ENCODE peak calls at places on chromosomes 5 and 9, in four cellular contexts. One of them, this sample, is unnamed.

GRCh38 chr9:95971815-95972214 is 96.3 kb downstream of the ERCC6L2 start:
- ATAC-seq in WTC11: no peak
- ATAC-seq in activated T-cell treated with anti-CD3 and anti-CD28 coated beads, Interleukin-2, amount 50 U/mL, for 4 hours: no peak
- ATAC-seq in activated CD4-positive, alpha-beta T cell treated with anti-CD3 and anti-CD28 coated beads for 36 hours: no peak
- ATAC-seq in this sample: no peak

GRCh38 chr5:74685979-74686631 is 1.1 kb downstream of the HEXB start:
- ATAC-seq in activated T-cell treated with anti-CD3 and anti-CD28 coated beads, Interleukin-2, amount 50 U/mL, for 4 hours: peak; percentile 8
- ATAC-seq in WTC11: no peak
- ATAC-seq in activated CD4-positive, alpha-beta T cell treated with anti-CD3 and anti-CD28 coated beads for 36 hours: no peak
- ATAC-seq in this sample: peak; percentile 8

GRCh38 chr5:115179068-115179958 is 9.6 kb upstream of the TRIM36 start:
- ATAC-seq in WTC11: peak; percentile 57
- ATAC-seq in activated T-cell treated with anti-CD3 and anti-CD28 coated beads, Interleukin-2, amount 50 U/mL, for 4 hours: peak; percentile 39
- ATAC-seq in activated CD4-positive, alpha-beta T cell treated with anti-CD3 and anti-CD28 coated beads for 36 hours: no peak
- ATAC-seq in this sample: no peak

GRCh38 chr5:150078802-150079654 is 7.3 kb downstream of the CSF1R start:
- ATAC-seq in activated T-cell treated with anti-CD3 and anti-CD28 coated beads, Interleukin-2, amount 50 U/mL, for 4 hours: no peak
- ATAC-seq in activated CD4-positive, alpha-beta T cell treated with anti-CD3 and anti-CD28 coated beads for 36 hours: no peak
- ATAC-seq in WTC11: no peak
- ATAC-seq in this sample: no peak

GRCh38 chr9:89168901-89169813 is 9.5 kb downstream of the SHC3 start:
- ATAC-seq in WTC11: no peak
- ATAC-seq in activated CD4-positive, alpha-beta T cell treated with anti-CD3 and anti-CD28 coated beads for 36 hours: no peak
- ATAC-seq in activated T-cell treated with anti-CD3 and anti-CD28 coated beads, Interleukin-2, amount 50 U/mL, for 4 hours: no peak
- ATAC-seq in this sample: peak; percentile 80

GRCh38 chr5:38191693-38192092 is 66.7 kb upstream of the EGFLAM start:
- ATAC-seq in activated T-cell treated with anti-CD3 and anti-CD28 coated beads, Interleukin-2, amount 50 U/mL, for 4 hours: no peak
- ATAC-seq in activated CD4-positive, alpha-beta T cell treated with anti-CD3 and anti-CD28 coated beads for 36 hours: no peak
- ATAC-seq in WTC11: no peak
- ATAC-seq in this sample: no peak

GRCh38 chr5:57592236-57592635 is 109.6 kb upstream of the ACTBL2 start:
- ATAC-seq in activated T-cell treated with anti-CD3 and anti-CD28 coated beads, Interleukin-2, amount 50 U/mL, for 4 hours: no peak
- ATAC-seq in activated CD4-positive, alpha-beta T cell treated with anti-CD3 and anti-CD28 coated beads for 36 hours: no peak
- ATAC-seq in WTC11: no peak
- ATAC-seq in this sample: no peak

GRCh38 chr9:88464851-88465250 is 70.1 kb upstream of the NXNL2 start:
- ATAC-seq in activated T-cell treated with anti-CD3 and anti-CD28 coated beads, Interleukin-2, amount 50 U/mL, for 4 hours: no peak
- ATAC-seq in activated CD4-positive, alpha-beta T cell treated with anti-CD3 and anti-CD28 coated beads for 36 hours: no peak
- ATAC-seq in WTC11: no peak
- ATAC-seq in this sample: peak; percentile 35

GRCh38 chr9:125815568-125815967 is 68.4 kb downstream of the PBX3 start:
- ATAC-seq in activated T-cell treated with anti-CD3 and anti-CD28 coated beads, Interleukin-2, amount 50 U/mL, for 4 hours: no peak
- ATAC-seq in WTC11: peak; percentile 55
- ATAC-seq in activated CD4-positive, alpha-beta T cell treated with anti-CD3 and anti-CD28 coated beads for 36 hours: peak; percentile 72
- ATAC-seq in this sample: peak; percentile 66

GRCh38 chr9:106423575-106423974 is 439.4 kb upstream of the ZNF462 start:
- ATAC-seq in activated CD4-positive, alpha-beta T cell treated with anti-CD3 and anti-CD28 coated beads for 36 hours: no peak
- ATAC-seq in activated T-cell treated with anti-CD3 and anti-CD28 coated beads, Interleukin-2, amount 50 U/mL, for 4 hours: no peak
- ATAC-seq in WTC11: peak; percentile 67
- ATAC-seq in this sample: no peak

GRCh38 chr5:41339339-41339738 is 126.0 kb upstream of the C6 start:
- ATAC-seq in activated CD4-positive, alpha-beta T cell treated with anti-CD3 and anti-CD28 coated beads for 36 hours: no peak
- ATAC-seq in activated T-cell treated with anti-CD3 and anti-CD28 coated beads, Interleukin-2, amount 50 U/mL, for 4 hours: no peak
- ATAC-seq in WTC11: no peak
- ATAC-seq in this sample: no peak

GRCh38 chr5:5933651-5934050 is 444.7 kb downstream of the MED10 start:
- ATAC-seq in WTC11: peak; percentile 87
- ATAC-seq in activated CD4-positive, alpha-beta T cell treated with anti-CD3 and anti-CD28 coated beads for 36 hours: no peak
- ATAC-seq in activated T-cell treated with anti-CD3 and anti-CD28 coated beads, Interleukin-2, amount 50 U/mL, for 4 hours: no peak
- ATAC-seq in this sample: no peak

GRCh38 chr5:9545301-9545958 is 445 bp downstream of the SEMA5A start:
- ATAC-seq in activated CD4-positive, alpha-beta T cell treated with anti-CD3 and anti-CD28 coated beads for 36 hours: no peak
- ATAC-seq in WTC11: peak; percentile 20
- ATAC-seq in activated T-cell treated with anti-CD3 and anti-CD28 coated beads, Interleukin-2, amount 50 U/mL, for 4 hours: peak; percentile 7
- ATAC-seq in this sample: peak; percentile 6

This sample was measured in esophagus mucosa.